ENCODE peak calls at places on chromosome 15, in five cellular contexts. One of them, this sample, is unnamed. For H3K4me1, the result is how much of the 10 kb centered on the place peaks cover.

GRCh38 chr15:29747837-29748417 is 74.3 kb downstream of the TJP1 start:
- DNase-seq in A549: peak
- DNase-seq in thyroid gland: no peak
- DNase-seq in prostate gland: no peak
- DNase-seq in ovary: no peak
- DNase-seq in this sample: no peak

GRCh38 chr15:92883643-92884458 is 16.3 kb upstream of the CHD2 start:
- DNase-seq in A549: peak
- DNase-seq in thyroid gland: no peak
- DNase-seq in prostate gland: no peak
- DNase-seq in ovary: no peak
- DNase-seq in this sample: no peak

GRCh38 chr15:64149424-64150235 is 1.9 kb upstream of the SNX22 start:
- DNase-seq in A549: peak
- DNase-seq in thyroid gland: peak
- DNase-seq in prostate gland: no peak
- DNase-seq in ovary: no peak
- DNase-seq in this sample: no peak

GRCh38 chr15:49530106-49530505 is 90.5 kb downstream of the FAM227B start:
- DNase-seq in A549: peak
- DNase-seq in thyroid gland: no peak
- DNase-seq in prostate gland: no peak
- DNase-seq in ovary: no peak
- DNase-seq in this sample: no peak

GRCh38 chr15:70447511-70447910 is 315.8 kb downstream of the UACA start:
- DNase-seq in A549: no peak
- DNase-seq in thyroid gland: no peak
- DNase-seq in prostate gland: no peak
- DNase-seq in ovary: no peak
- DNase-seq in this sample: no peak

GRCh38 chr15:50876989-50877360 is 31.5 kb upstream of the AP4E1 start:
- DNase-seq in A549: peak
- DNase-seq in thyroid gland: peak
- DNase-seq in prostate gland: peak
- DNase-seq in ovary: peak
- DNase-seq in this sample: no peak

GRCh38 chr15:65870889-65871533 is 1.7 kb downstream of the RAB11A start:
- DNase-seq in A549: peak
- DNase-seq in thyroid gland: no peak
- DNase-seq in prostate gland: no peak
- DNase-seq in ovary: no peak
- DNase-seq in this sample: no peak

GRCh38 chr15:72153269-72153668 is 35.1 kb downstream of the SENP8 start:
- DNase-seq in A549: no peak
- DNase-seq in thyroid gland: no peak
- DNase-seq in prostate gland: peak
- DNase-seq in ovary: no peak
- DNase-seq in this sample: no peak

GRCh38 chr15:97691799-97692198 is 268.7 kb upstream of the ARRDC4 start:
- DNase-seq in A549: peak
- DNase-seq in thyroid gland: no peak
- DNase-seq in prostate gland: no peak
- DNase-seq in ovary: no peak
- DNase-seq in this sample: no peak

GRCh38 chr15:65816441-65816840 is 24.3 kb upstream of the DENND4A start:
- DNase-seq in A549: no peak
- DNase-seq in thyroid gland: no peak
- DNase-seq in prostate gland: no peak
- DNase-seq in ovary: no peak
- DNase-seq in this sample: no peak

GRCh38 chr15:44729394-44729913 is 6.9 kb upstream of the TRIM69 start:
- DNase-seq in A549: no peak
- DNase-seq in thyroid gland: no peak
- DNase-seq in prostate gland: peak
- DNase-seq in ovary: peak
- DNase-seq in this sample: peak

GRCh38 chr15:45265506-45265905 is 13.5 kb downstream of the SLC28A2 start:
- DNase-seq in A549: no peak
- DNase-seq in thyroid gland: no peak
- DNase-seq in prostate gland: no peak
- DNase-seq in ovary: no peak
- DNase-seq in this sample: no peak

GRCh38 chr15:77577350-77577749 is 55.4 kb downstream of the LINGO1 start:
- DNase-seq in A549: no peak
- DNase-seq in thyroid gland: no peak
- DNase-seq in prostate gland: no peak
- DNase-seq in ovary: no peak
- DNase-seq in this sample: no peak

GRCh38 chr15:41284425-41285177 is 47.8 kb downstream of the OIP5 start:
- DNase-seq in A549: peak
- DNase-seq in thyroid gland: no peak
- DNase-seq in prostate gland: peak
- DNase-seq in ovary: peak
- DNase-seq in this sample: no peak

GRCh38 chr15:85762756-85763127 is 32.0 kb downstream of the KLHL25 start:
- DNase-seq in A549: no peak
- DNase-seq in thyroid gland: no peak
- DNase-seq in prostate gland: no peak
- DNase-seq in ovary: no peak
- DNase-seq in this sample: no peak

GRCh38 chr15:41603941-41604660 is 45.1 kb downstream of the TYRO3 start:
- DNase-seq in A549: peak
- DNase-seq in thyroid gland: peak
- DNase-seq in prostate gland: peak
- DNase-seq in ovary: peak
- DNase-seq in this sample: peak

DNA sequence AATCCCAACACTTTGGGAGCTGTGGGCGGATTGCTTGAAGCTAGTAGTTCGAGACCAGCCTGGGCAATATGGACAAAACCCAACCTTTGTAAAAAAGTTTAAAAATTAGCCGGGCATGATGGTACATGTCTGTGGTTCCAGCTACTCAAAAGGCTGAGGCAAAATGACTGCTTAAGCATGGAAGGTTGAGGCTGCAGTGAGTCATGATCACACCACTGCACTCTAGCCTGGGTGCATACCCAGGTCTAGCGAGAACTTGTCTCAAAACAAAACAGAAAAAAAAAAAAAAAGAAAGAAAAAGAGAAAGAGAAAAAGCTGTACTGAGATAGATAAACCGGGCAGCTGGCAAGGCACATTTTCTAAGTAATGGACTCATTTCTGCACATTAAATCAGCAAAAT is 10.6 kb downstream of the ARPP19 start:
- DNase-seq in A549: peak
- DNase-seq in thyroid gland: no peak
- DNase-seq in prostate gland: no peak
- DNase-seq in ovary: no peak
- DNase-seq in this sample: no peak
- TF ChIP-seq POLR2A in A549: no peak
- TF ChIP-seq POLR2A in thyroid gland: no peak
- TF ChIP-seq POLR2A in prostate gland: no peak
- TF ChIP-seq POLR2A in ovary: no peak
- TF ChIP-seq POLR2A in this sample: no peak

GRCh38 chr15:96336045-96336642 is 5.6 kb downstream of the NR2F2 start:
- DNase-seq in A549: no peak
- DNase-seq in thyroid gland: no peak
- DNase-seq in prostate gland: peak
- DNase-seq in ovary: no peak
- DNase-seq in this sample: no peak
- H3K4me1 ChIP-seq in A549: half or more
- H3K4me1 ChIP-seq in thyroid gland: under half
- H3K4me1 ChIP-seq in prostate gland: under half
- H3K4me1 ChIP-seq in ovary: under half
- H3K4me1 ChIP-seq in this sample: under half

GRCh38 chr15:55407631-55407948 is 569 bp downstream of the CCPG1 start:
- DNase-seq in A549: peak
- DNase-seq in thyroid gland: no peak
- DNase-seq in prostate gland: no peak
- DNase-seq in ovary: no peak
- DNase-seq in this sample: no peak

GRCh38 chr15:55403531-55403930 is 4.6 kb downstream of the CCPG1 start:
- DNase-seq in A549: peak
- DNase-seq in thyroid gland: no peak
- DNase-seq in prostate gland: no peak
- DNase-seq in ovary: no peak
- DNase-seq in this sample: no peak

GRCh38 chr15:55402707-55403106 is 5.5 kb downstream of the CCPG1 start:
- DNase-seq in A549: no peak
- DNase-seq in thyroid gland: no peak
- DNase-seq in prostate gland: no peak
- DNase-seq in ovary: no peak
- DNase-seq in this sample: no peak

GRCh38 chr15:55407949-55408766 is at the start of the genes CCPG1 and PIERCE2:
- DNase-seq in A549: peak
- DNase-seq in thyroid gland: peak
- DNase-seq in prostate gland: peak
- DNase-seq in ovary: peak
- DNase-seq in this sample: peak
- TF ChIP-seq POLR2A in A549: peak
- TF ChIP-seq POLR2A in thyroid gland: no peak
- TF ChIP-seq POLR2A in prostate gland: peak
- TF ChIP-seq POLR2A in ovary: peak
- TF ChIP-seq POLR2A in this sample: peak

GRCh38 chr15:75663931-75664421 is 16.3 kb downstream of the SNX33 start:
- DNase-seq in A549: no peak
- DNase-seq in thyroid gland: no peak
- DNase-seq in prostate gland: no peak
- DNase-seq in ovary: no peak
- DNase-seq in this sample: no peak
- H3K4me1 ChIP-seq in A549: half or more
- H3K4me1 ChIP-seq in thyroid gland: under half
- H3K4me1 ChIP-seq in prostate gland: under half
- H3K4me1 ChIP-seq in ovary: under half
- H3K4me1 ChIP-seq in this sample: half or more

GRCh38 chr15:88467073-88467934 is at the start of the genes MRPL46 and MRPS11:
- DNase-seq in A549: peak
- DNase-seq in thyroid gland: peak
- DNase-seq in prostate gland: peak
- DNase-seq in ovary: peak
- DNase-seq in this sample: peak

GRCh38 chr15:88467935-88468528 is 524 bp downstream of the MRPS11 start:
- DNase-seq in A549: peak
- DNase-seq in thyroid gland: no peak
- DNase-seq in prostate gland: no peak
- DNase-seq in ovary: no peak
- DNase-seq in this sample: no peak

GRCh38 chr15:88463870-88464532 is 3.2 kb downstream of the MRPL46 start:
- DNase-seq in A549: no peak
- DNase-seq in thyroid gland: no peak
- DNase-seq in prostate gland: no peak
- DNase-seq in ovary: no peak
- DNase-seq in this sample: no peak

GRCh38 chr15:88469321-88469720 is 1.8 kb downstream of the MRPS11 start:
- DNase-seq in A549: no peak
- DNase-seq in thyroid gland: no peak
- DNase-seq in prostate gland: no peak
- DNase-seq in ovary: no peak
- DNase-seq in this sample: no peak

GRCh38 chr15:88465633-88466219 is 1.5 kb downstream of the MRPL46 start:
- DNase-seq in A549: peak
- DNase-seq in thyroid gland: peak
- DNase-seq in prostate gland: no peak
- DNase-seq in ovary: no peak
- DNase-seq in this sample: no peak
- TF ChIP-seq POLR2A in A549: no peak
- TF ChIP-seq POLR2A in thyroid gland: no peak
- TF ChIP-seq POLR2A in prostate gland: no peak
- TF ChIP-seq POLR2A in ovary: no peak
- TF ChIP-seq POLR2A in this sample: no peak

DNA sequence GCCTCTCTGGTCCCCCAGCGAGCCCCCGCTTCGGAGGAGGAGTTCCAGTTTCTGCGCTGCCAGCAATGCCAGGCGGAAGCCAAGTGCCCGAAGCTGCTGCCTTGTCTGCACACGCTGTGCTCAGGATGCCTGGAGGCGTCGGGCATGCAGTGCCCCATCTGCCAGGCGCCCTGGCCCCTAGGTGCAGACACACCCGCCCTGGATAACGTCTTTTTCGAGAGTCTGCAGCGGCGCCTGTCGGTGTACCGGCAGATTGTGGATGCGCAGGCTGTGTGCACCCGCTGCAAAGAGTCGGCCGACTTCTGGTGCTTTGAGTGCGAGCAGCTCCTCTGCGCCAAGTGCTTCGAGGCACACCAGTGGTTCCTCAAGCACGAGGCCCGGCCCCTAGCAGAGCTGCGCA is 3.5 kb downstream of the PML start:
- DNase-seq in A549: no peak
- DNase-seq in thyroid gland: no peak
- DNase-seq in prostate gland: no peak
- DNase-seq in ovary: no peak
- DNase-seq in this sample: no peak
- H3K4me1 ChIP-seq in A549: under half
- H3K4me1 ChIP-seq in thyroid gland: under half
- H3K4me1 ChIP-seq in prostate gland: under half
- H3K4me1 ChIP-seq in ovary: under half
- H3K4me1 ChIP-seq in this sample: under half

DNA sequence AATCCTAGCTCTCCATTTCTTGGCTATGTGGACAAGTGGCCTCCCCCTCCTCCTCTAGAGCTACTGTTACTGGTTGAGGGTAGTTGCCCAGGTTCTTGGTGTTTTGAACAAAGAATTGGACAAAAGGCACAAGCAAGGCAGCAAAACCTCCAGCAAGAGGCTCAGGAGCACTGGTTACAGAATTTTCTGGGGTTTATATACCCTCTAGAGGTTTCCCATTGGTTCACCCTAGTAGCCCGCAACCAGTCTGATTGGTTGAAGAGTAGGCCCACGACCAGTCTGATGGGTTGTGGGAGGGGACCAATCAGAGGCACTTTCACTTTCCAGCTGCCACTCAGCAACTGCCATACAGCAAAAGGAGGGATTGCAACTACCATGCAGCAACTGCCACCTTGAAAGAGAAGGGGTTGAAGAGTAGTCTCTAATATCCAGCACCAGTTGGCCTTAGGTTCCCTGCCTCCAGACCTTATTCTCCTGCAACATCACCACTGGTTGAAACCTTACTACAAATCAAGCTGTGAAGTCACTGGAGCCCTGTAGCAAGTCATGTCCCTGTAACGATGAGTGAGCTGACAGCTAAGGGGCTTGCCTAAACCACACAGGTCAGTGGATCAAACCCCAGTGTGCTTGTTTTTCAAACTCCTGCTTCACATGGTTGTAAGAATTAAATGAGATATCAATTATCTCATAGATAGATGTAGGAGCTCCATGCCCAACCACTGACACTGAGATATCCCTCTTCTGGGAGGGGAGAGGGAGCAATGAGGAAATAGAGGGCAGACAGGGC is 2.9 kb upstream of the C15orf39 start:
- DNase-seq in A549: peak
- DNase-seq in thyroid gland: peak
- DNase-seq in prostate gland: no peak
- DNase-seq in ovary: no peak
- DNase-seq in this sample: no peak
- TF ChIP-seq POLR2A in A549: no peak
- TF ChIP-seq POLR2A in thyroid gland: no peak
- TF ChIP-seq POLR2A in prostate gland: no peak
- TF ChIP-seq POLR2A in ovary: no peak
- TF ChIP-seq POLR2A in this sample: no peak